ENCODE peak calls at places on chromosomes 1 and 21, in seven cellular contexts. One of them, this sample, is unnamed.

GRCh38 chr1:8817413-8818324 is at the start of gene RERE:
- DNase-seq in lower leg skin: peak
- DNase-seq in fibroblast of lung: peak
- DNase-seq in left ventricle myocardium inferior: peak
- DNase-seq in suprapubic skin: peak
- DNase-seq in AG10803: peak
- DNase-seq in HCT116: peak
- DNase-seq in this sample: peak

GRCh38 chr1:52139817-52140540 is 1.9 kb upstream of the ZFYVE9 start:
- DNase-seq in lower leg skin: no peak
- DNase-seq in fibroblast of lung: peak
- DNase-seq in AG10803: peak
- DNase-seq in left ventricle myocardium inferior: no peak
- DNase-seq in HCT116: no peak
- DNase-seq in suprapubic skin: no peak
- DNase-seq in this sample: peak

GRCh38 chr1:111878096-111878495 is 111.4 kb downstream of the KCND3 start:
- DNase-seq in suprapubic skin: no peak
- DNase-seq in left ventricle myocardium inferior: no peak
- DNase-seq in fibroblast of lung: no peak
- DNase-seq in HCT116: no peak
- DNase-seq in lower leg skin: no peak
- DNase-seq in AG10803: no peak
- DNase-seq in this sample: no peak

GRCh38 chr1:51070011-51070410 is 32.0 kb upstream of the C1orf185 start:
- DNase-seq in fibroblast of lung: no peak
- DNase-seq in AG10803: no peak
- DNase-seq in left ventricle myocardium inferior: no peak
- DNase-seq in suprapubic skin: no peak
- DNase-seq in HCT116: no peak
- DNase-seq in lower leg skin: no peak
- DNase-seq in this sample: no peak

GRCh38 chr1:19445417-19446342 is 39.7 kb downstream of the CAPZB start:
- DNase-seq in AG10803: peak
- DNase-seq in left ventricle myocardium inferior: peak
- DNase-seq in HCT116: no peak
- DNase-seq in lower leg skin: peak
- DNase-seq in fibroblast of lung: peak
- DNase-seq in suprapubic skin: no peak
- DNase-seq in this sample: peak

GRCh38 chr1:4052657-4053056 is 152.6 kb upstream of the C1orf174 start:
- DNase-seq in HCT116: no peak
- DNase-seq in suprapubic skin: no peak
- DNase-seq in lower leg skin: peak
- DNase-seq in AG10803: no peak
- DNase-seq in left ventricle myocardium inferior: no peak
- DNase-seq in fibroblast of lung: no peak
- DNase-seq in this sample: no peak

GRCh38 chr21:27802816-27803475 is 836.1 kb upstream of the ADAMTS5 start:
- DNase-seq in left ventricle myocardium inferior: no peak
- DNase-seq in HCT116: no peak
- DNase-seq in fibroblast of lung: no peak
- DNase-seq in lower leg skin: no peak
- DNase-seq in suprapubic skin: no peak
- DNase-seq in AG10803: peak
- DNase-seq in this sample: peak

GRCh38 chr1:150976879-150977694 is 2.5 kb upstream of the CERS2 start:
- DNase-seq in AG10803: peak
- DNase-seq in left ventricle myocardium inferior: peak
- DNase-seq in lower leg skin: peak
- DNase-seq in fibroblast of lung: no peak
- DNase-seq in HCT116: peak
- DNase-seq in suprapubic skin: peak
- DNase-seq in this sample: peak

DNA sequence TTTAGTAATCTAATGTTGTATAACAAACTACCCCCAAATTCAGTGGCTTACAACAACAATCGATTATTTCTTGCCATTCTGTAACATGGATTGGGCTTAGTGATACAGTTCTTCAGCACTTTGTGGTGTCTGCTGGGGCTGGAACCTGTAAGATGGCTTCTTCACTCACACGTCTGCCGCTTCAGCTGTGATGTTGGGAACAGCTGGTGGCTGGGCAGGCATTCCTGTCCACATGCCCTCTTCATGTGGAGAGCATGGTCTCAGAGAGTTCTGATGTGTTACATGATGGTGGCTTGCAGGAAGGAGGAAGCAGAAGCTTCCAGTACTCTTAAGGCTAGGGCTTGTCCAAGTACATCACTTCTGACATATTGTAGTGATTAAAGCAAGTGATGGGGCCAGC is 276.9 kb downstream of the PTBP2 start:
- DNase-seq in fibroblast of lung: no peak
- DNase-seq in HCT116: no peak
- DNase-seq in lower leg skin: no peak
- DNase-seq in suprapubic skin: no peak
- DNase-seq in AG10803: no peak
- DNase-seq in left ventricle myocardium inferior: no peak
- DNase-seq in this sample: no peak
- H3K4me3 ChIP-seq in fibroblast of lung: no peak
- H3K4me3 ChIP-seq in HCT116: no peak
- H3K4me3 ChIP-seq in lower leg skin: no peak
- H3K4me3 ChIP-seq in suprapubic skin: no peak
- H3K4me3 ChIP-seq in AG10803: no peak
- H3K4me3 ChIP-seq in left ventricle myocardium inferior: no peak
- H3K4me3 ChIP-seq in this sample: no peak

GRCh38 chr1:208332036-208332773 is 88.0 kb upstream of the PLXNA2 start:
- DNase-seq in fibroblast of lung: no peak
- DNase-seq in AG10803: no peak
- DNase-seq in suprapubic skin: no peak
- DNase-seq in lower leg skin: no peak
- DNase-seq in HCT116: no peak
- DNase-seq in left ventricle myocardium inferior: no peak
- DNase-seq in this sample: no peak

GRCh38 chr1:208326033-208326432 is 81.8 kb upstream of the PLXNA2 start:
- DNase-seq in fibroblast of lung: no peak
- DNase-seq in lower leg skin: no peak
- DNase-seq in HCT116: no peak
- DNase-seq in left ventricle myocardium inferior: no peak
- DNase-seq in AG10803: no peak
- DNase-seq in suprapubic skin: no peak
- DNase-seq in this sample: no peak

GRCh38 chr1:208332774-208333126 is 88.6 kb upstream of the PLXNA2 start:
- DNase-seq in left ventricle myocardium inferior: no peak
- DNase-seq in suprapubic skin: no peak
- DNase-seq in HCT116: no peak
- DNase-seq in lower leg skin: no peak
- DNase-seq in fibroblast of lung: no peak
- DNase-seq in AG10803: no peak
- DNase-seq in this sample: no peak

GRCh38 chr1:208333676-208334075 is 89.5 kb upstream of the PLXNA2 start:
- DNase-seq in fibroblast of lung: no peak
- DNase-seq in left ventricle myocardium inferior: no peak
- DNase-seq in suprapubic skin: no peak
- DNase-seq in lower leg skin: no peak
- DNase-seq in HCT116: no peak
- DNase-seq in AG10803: no peak
- DNase-seq in this sample: no peak

DNA sequence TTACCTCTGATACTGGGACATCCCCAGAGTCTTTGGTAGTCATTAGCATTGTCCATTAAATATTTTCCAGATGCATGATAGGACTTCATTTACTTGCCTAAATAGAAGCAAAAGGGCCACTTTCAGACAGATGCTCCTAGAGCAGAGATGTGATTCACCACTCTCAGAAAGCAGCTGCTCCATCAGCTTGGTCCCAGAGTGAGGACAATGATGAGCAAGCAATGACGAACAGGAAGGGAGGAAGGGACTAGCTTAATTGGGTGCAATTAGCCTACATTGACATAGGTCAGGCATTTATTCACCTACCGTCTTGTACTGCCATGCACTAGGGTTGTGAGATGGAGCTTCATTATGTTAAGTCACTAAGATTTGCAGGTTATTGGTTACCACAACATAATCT is 85.1 kb upstream of the PLXNA2 start:
- DNase-seq in HCT116: no peak
- DNase-seq in suprapubic skin: no peak
- DNase-seq in lower leg skin: no peak
- DNase-seq in fibroblast of lung: no peak
- DNase-seq in left ventricle myocardium inferior: no peak
- DNase-seq in AG10803: no peak
- DNase-seq in this sample: no peak
- TF ChIP-seq CTCF in HCT116: no peak
- TF ChIP-seq CTCF in suprapubic skin: no peak
- TF ChIP-seq CTCF in lower leg skin: no peak
- TF ChIP-seq CTCF in fibroblast of lung: no peak
- TF ChIP-seq CTCF in left ventricle myocardium inferior: no peak
- TF ChIP-seq CTCF in AG10803: no peak
- TF ChIP-seq CTCF in this sample: no peak

GRCh38 chr1:21295059-21295401 is 4.8 kb upstream of the ECE1 start:
- DNase-seq in fibroblast of lung: peak
- DNase-seq in suprapubic skin: no peak
- DNase-seq in left ventricle myocardium inferior: no peak
- DNase-seq in HCT116: peak
- DNase-seq in AG10803: no peak
- DNase-seq in lower leg skin: no peak
- DNase-seq in this sample: peak

GRCh38 chr1:21292503-21292990 is 2.3 kb upstream of the ECE1 start:
- DNase-seq in HCT116: no peak
- DNase-seq in left ventricle myocardium inferior: no peak
- DNase-seq in fibroblast of lung: no peak
- DNase-seq in suprapubic skin: no peak
- DNase-seq in lower leg skin: no peak
- DNase-seq in AG10803: no peak
- DNase-seq in this sample: no peak

GRCh38 chr1:21294266-21295058 is 4.2 kb upstream of the ECE1 start:
- DNase-seq in lower leg skin: no peak
- DNase-seq in suprapubic skin: no peak
- DNase-seq in left ventricle myocardium inferior: no peak
- DNase-seq in fibroblast of lung: peak
- DNase-seq in HCT116: peak
- DNase-seq in AG10803: no peak
- DNase-seq in this sample: peak

GRCh38 chr1:21292991-21293536 is 2.8 kb upstream of the ECE1 start:
- DNase-seq in left ventricle myocardium inferior: no peak
- DNase-seq in suprapubic skin: no peak
- DNase-seq in AG10803: no peak
- DNase-seq in fibroblast of lung: no peak
- DNase-seq in lower leg skin: no peak
- DNase-seq in HCT116: no peak
- DNase-seq in this sample: peak

DNA sequence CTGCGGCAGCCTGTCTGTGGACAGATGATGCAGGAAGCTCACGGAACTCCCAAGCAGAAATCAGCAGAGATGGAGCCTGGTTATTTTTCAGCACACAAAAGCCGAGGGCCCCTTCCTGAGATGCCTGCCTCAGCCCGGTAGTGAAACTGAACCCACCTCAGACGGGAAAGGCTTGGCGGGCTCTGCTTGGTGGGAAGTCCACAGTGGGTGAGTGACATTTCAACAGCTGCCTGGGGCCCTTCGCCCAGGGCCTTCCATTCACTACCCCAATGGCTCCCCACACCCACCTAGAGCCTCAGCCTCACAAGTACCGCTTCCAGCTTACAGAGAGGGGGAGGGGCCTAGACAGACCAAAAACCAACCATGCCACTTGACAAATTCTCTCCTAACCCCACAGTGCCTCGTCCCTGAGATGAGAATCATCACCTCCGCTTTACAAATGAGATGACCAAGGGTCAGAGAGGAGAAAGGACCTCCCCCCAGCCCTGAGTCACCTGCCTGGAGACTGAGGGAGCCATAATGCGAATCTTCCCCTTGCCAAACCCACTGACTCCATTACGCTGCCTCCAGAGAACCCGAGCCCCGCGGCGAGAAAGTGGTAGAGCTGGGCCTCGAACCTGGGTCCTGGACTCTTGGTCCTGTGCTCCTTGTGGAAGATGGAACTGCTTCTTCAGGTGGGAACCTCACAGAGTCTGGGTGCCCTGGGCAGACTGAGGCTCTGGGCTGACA is 3.4 kb upstream of the ECE1 start:
- DNase-seq in lower leg skin: no peak
- DNase-seq in left ventricle myocardium inferior: no peak
- DNase-seq in suprapubic skin: no peak
- DNase-seq in AG10803: no peak
- DNase-seq in fibroblast of lung: no peak
- DNase-seq in HCT116: no peak
- DNase-seq in this sample: peak
- H3K4me3 ChIP-seq in lower leg skin: no peak
- H3K4me3 ChIP-seq in left ventricle myocardium inferior: peak
- H3K4me3 ChIP-seq in suprapubic skin: no peak
- H3K4me3 ChIP-seq in AG10803: no peak
- H3K4me3 ChIP-seq in fibroblast of lung: no peak
- H3K4me3 ChIP-seq in HCT116: peak
- H3K4me3 ChIP-seq in this sample: peak

GRCh38 chr1:117630423-117630998 is 24.7 kb downstream of the TENT5C start:
- DNase-seq in fibroblast of lung: no peak
- DNase-seq in suprapubic skin: no peak
- DNase-seq in lower leg skin: peak
- DNase-seq in AG10803: no peak
- DNase-seq in left ventricle myocardium inferior: peak
- DNase-seq in HCT116: no peak
- DNase-seq in this sample: no peak

GRCh38 chr1:117631761-117632160 is 25.9 kb downstream of the TENT5C start:
- DNase-seq in lower leg skin: peak
- DNase-seq in fibroblast of lung: no peak
- DNase-seq in AG10803: no peak
- DNase-seq in left ventricle myocardium inferior: no peak
- DNase-seq in HCT116: no peak
- DNase-seq in suprapubic skin: no peak
- DNase-seq in this sample: no peak

GRCh38 chr1:117628343-117628742 is 22.5 kb downstream of the TENT5C start:
- DNase-seq in fibroblast of lung: no peak
- DNase-seq in lower leg skin: no peak
- DNase-seq in left ventricle myocardium inferior: no peak
- DNase-seq in suprapubic skin: no peak
- DNase-seq in AG10803: no peak
- DNase-seq in HCT116: no peak
- DNase-seq in this sample: no peak

GRCh38 chr1:117631361-117631760 is 25.5 kb downstream of the TENT5C start:
- DNase-seq in lower leg skin: no peak
- DNase-seq in suprapubic skin: no peak
- DNase-seq in HCT116: no peak
- DNase-seq in fibroblast of lung: no peak
- DNase-seq in left ventricle myocardium inferior: no peak
- DNase-seq in AG10803: no peak
- DNase-seq in this sample: peak

DNA sequence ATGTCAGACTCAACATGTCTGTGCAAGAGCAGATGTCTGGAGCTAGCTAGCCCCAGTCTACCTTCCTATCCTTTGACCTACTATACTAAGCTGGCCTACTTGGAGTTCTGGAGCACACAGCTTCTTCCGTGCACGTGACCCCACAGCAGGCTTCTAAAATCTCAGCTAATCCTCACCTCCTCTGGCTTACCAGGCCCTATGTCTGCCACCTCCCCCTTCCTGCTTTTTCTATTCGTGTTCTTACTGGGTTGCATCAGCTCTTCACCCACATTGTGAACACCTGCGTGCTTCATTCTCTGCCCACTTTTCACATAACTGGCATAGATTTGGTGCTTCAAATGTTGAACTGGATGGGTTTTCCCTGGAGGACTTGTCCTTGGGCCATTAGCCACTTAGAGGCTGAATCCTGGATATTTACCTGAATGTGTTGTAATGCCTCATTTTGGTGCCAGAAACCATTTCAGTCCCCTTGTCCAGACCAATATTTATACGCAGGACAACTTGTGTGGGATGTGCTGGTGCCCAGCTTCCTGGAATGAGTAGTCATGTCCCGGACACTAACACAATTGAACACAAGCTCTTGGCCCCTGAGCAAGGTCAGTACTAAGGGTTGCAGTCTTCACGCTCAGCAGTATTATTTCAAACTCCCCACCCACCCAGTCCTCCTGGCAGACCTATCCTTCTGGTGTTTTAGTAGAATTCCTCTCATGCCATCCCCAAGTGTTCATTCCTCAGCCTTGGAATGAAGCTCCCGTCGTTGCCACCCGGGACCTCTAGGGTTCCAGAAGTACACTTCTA is 24.0 kb downstream of the TENT5C start:
- DNase-seq in AG10803: no peak
- DNase-seq in fibroblast of lung: no peak
- DNase-seq in lower leg skin: peak
- DNase-seq in HCT116: no peak
- DNase-seq in left ventricle myocardium inferior: no peak
- DNase-seq in suprapubic skin: no peak
- DNase-seq in this sample: no peak
- TF ChIP-seq CTCF in AG10803: no peak
- TF ChIP-seq CTCF in fibroblast of lung: no peak
- TF ChIP-seq CTCF in lower leg skin: no peak
- TF ChIP-seq CTCF in HCT116: no peak
- TF ChIP-seq CTCF in left ventricle myocardium inferior: no peak
- TF ChIP-seq CTCF in suprapubic skin: no peak
- TF ChIP-seq CTCF in this sample: no peak

This sample was measured in GM12865.